ENCODE peak calls at places on chromosomes 16 and 17, in six cellular contexts. One of them, this sample, is unnamed.

GRCh38 chr17:61149862-61150362 is 249.7 kb upstream of the TBX2 start:
- DNase-seq in CD4-positive, alpha-beta T cell: no peak
- DNase-seq in right atrium auricular region: no peak
- DNase-seq in GM06990: no peak
- DNase-seq in epithelial cell of esophagus: no peak
- DNase-seq in Calu3: no peak
- DNase-seq in this sample: no peak

GRCh38 chr17:82709676-82710498 is 6.6 kb upstream of the FN3KRP start:
- DNase-seq in Calu3: no peak
- DNase-seq in CD4-positive, alpha-beta T cell: no peak
- DNase-seq in GM06990: no peak
- DNase-seq in right atrium auricular region: no peak
- DNase-seq in epithelial cell of esophagus: no peak
- DNase-seq in this sample: no peak

GRCh38 chr16:72241930-72242329 is 70.0 kb upstream of the PMFBP1 start:
- DNase-seq in epithelial cell of esophagus: peak; percentile 62
- DNase-seq in GM06990: no peak
- DNase-seq in CD4-positive, alpha-beta T cell: no peak
- DNase-seq in Calu3: peak; percentile 56
- DNase-seq in right atrium auricular region: no peak
- DNase-seq in this sample: no peak

GRCh38 chr17:39928868-39929651 is 1.5 kb downstream of the LRRC3C start:
- DNase-seq in right atrium auricular region: no peak
- DNase-seq in GM06990: peak; percentile 50
- DNase-seq in CD4-positive, alpha-beta T cell: no peak
- DNase-seq in epithelial cell of esophagus: peak; percentile 86
- DNase-seq in Calu3: no peak
- DNase-seq in this sample: no peak

GRCh38 chr16:30458561-30459394 is 13.1 kb upstream of the SEPHS2 start:
- DNase-seq in GM06990: peak; percentile 90
- DNase-seq in CD4-positive, alpha-beta T cell: peak; percentile 74
- DNase-seq in epithelial cell of esophagus: no peak
- DNase-seq in Calu3: no peak
- DNase-seq in right atrium auricular region: no peak
- DNase-seq in this sample: peak; percentile 71

GRCh38 chr17:3929764-3930163 is 13.5 kb upstream of the P2RX1 start:
- DNase-seq in epithelial cell of esophagus: no peak
- DNase-seq in Calu3: no peak
- DNase-seq in CD4-positive, alpha-beta T cell: no peak
- DNase-seq in right atrium auricular region: no peak
- DNase-seq in GM06990: no peak
- DNase-seq in this sample: no peak

GRCh38 chr17:62653831-62654829 is 26.7 kb downstream of the MRC2 start:
- DNase-seq in Calu3: no peak
- DNase-seq in CD4-positive, alpha-beta T cell: no peak
- DNase-seq in epithelial cell of esophagus: no peak
- DNase-seq in GM06990: no peak
- DNase-seq in right atrium auricular region: peak; percentile 77
- DNase-seq in this sample: no peak

GRCh38 chr16:4316103-4316731 is 350 bp downstream of the GLIS2 start:
- DNase-seq in Calu3: peak; percentile 48
- DNase-seq in epithelial cell of esophagus: no peak
- DNase-seq in CD4-positive, alpha-beta T cell: no peak
- DNase-seq in GM06990: no peak
- DNase-seq in right atrium auricular region: no peak
- DNase-seq in this sample: no peak

DNA sequence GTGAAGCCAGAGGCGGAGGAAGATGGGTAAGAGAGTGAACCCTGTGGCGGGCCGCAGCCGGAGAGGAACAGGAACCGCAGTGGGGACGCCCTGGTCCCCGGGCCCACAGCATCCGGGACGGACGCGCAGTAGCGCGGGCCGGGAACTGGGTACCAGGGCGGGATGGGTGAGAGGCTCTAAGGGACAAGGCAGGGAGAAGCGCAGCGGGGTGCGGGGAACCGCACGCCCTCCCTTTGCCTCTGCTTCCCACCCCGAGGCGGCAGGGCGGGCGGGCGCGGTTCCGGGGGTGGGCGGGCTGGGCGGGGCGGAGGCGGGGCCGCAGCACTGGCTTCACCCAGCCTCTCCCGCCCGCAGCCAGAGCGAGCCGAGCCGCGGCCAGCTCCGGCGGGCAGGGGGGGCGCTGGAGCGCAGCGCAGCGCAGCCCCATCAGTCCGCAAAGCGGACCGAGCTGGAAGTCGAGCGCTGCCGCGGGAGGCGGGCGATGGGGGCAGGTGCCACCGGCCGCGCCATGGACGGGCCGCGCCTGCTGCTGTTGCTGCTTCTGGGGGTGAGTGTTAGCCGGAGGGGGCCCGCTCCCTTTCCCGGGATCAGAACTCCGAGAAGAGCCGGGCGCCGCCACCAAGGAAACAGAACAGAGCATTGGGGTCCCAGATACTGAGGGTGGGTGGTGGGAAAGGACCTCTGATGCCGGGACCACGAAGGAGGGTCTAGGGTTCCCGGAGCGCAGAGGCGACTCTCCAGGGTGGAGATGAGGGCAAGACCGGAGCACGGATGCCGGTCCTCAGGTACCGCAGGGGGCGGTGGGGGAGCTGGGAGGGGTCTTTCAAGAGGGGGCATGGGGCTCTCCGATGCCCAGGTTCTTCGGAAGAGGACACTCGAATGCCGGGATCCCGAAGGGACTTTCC is at the start of gene NGFR:
- DNase-seq in right atrium auricular region: no peak
- DNase-seq in Calu3: peak; percentile 60
- DNase-seq in CD4-positive, alpha-beta T cell: peak; percentile 53
- DNase-seq in epithelial cell of esophagus: peak; percentile 34
- DNase-seq in GM06990: peak; percentile 63
- DNase-seq in this sample: peak; percentile 53
- TF ChIP-seq CTCF in right atrium auricular region: no peak
- TF ChIP-seq CTCF in Calu3: no peak
- TF ChIP-seq CTCF in CD4-positive, alpha-beta T cell: no peak
- TF ChIP-seq CTCF in epithelial cell of esophagus: no peak
- TF ChIP-seq CTCF in GM06990: no peak
- TF ChIP-seq CTCF in this sample: no peak

GRCh38 chr17:7841622-7842379 is 7.8 kb downstream of the KDM6B start:
- DNase-seq in CD4-positive, alpha-beta T cell: peak; percentile 92
- DNase-seq in right atrium auricular region: peak; percentile 97
- DNase-seq in Calu3: peak; percentile 89
- DNase-seq in epithelial cell of esophagus: peak; percentile 94
- DNase-seq in GM06990: peak; percentile 88
- DNase-seq in this sample: peak; percentile 90
- TF ChIP-seq CTCF in CD4-positive, alpha-beta T cell: peak; percentile 26
- TF ChIP-seq CTCF in right atrium auricular region: peak; percentile 70
- TF ChIP-seq CTCF in Calu3: no peak
- TF ChIP-seq CTCF in epithelial cell of esophagus: no peak
- TF ChIP-seq CTCF in GM06990: peak; percentile 9
- TF ChIP-seq CTCF in this sample: no peak

DNA sequence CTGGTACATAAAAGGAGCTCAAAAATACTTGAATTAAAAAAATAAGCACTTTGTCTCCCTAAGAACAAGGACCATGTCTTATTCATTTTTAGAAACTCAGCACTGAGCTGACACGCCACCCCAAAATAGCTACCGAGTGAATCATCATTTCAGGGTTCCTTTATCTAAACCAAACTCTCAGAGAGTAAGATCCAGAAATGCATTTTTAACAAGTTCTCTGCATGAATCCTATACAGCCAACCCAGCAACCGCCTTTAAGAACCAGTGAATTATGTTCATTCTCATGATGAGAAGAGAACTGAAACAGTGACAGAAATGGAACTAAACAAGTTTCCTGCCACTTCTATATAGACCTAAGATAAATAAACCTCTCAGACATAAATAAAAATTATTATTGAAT is 8.7 kb downstream of the C16orf87 start:
- DNase-seq in epithelial cell of esophagus: no peak
- DNase-seq in CD4-positive, alpha-beta T cell: no peak
- DNase-seq in Calu3: no peak
- DNase-seq in GM06990: peak; percentile 54
- DNase-seq in right atrium auricular region: no peak
- DNase-seq in this sample: no peak
- TF ChIP-seq CTCF in epithelial cell of esophagus: no peak
- TF ChIP-seq CTCF in CD4-positive, alpha-beta T cell: no peak
- TF ChIP-seq CTCF in Calu3: no peak
- TF ChIP-seq CTCF in GM06990: no peak
- TF ChIP-seq CTCF in right atrium auricular region: no peak
- TF ChIP-seq CTCF in this sample: no peak

DNA sequence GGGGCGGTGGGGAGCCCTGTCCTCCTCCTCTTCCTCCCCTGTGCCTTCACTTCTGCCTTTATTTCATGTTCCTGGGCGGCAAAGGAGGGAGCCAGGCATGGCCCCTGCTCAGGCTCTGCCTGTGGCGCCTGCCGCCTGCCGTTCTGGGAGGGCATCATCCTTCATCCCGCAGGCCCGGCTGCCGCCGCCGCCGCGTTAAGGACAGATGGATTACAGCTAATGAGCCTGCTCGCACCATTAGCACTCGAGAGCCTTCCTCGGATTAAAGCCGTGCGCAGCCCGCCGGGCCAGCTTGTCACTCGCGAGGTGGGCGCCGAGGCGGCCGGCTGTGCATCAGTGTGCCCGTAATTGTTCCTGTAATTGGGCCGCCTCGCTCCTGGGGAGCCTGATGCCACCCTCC is 127.7 kb upstream of the GSE1 start:
- DNase-seq in Calu3: no peak
- DNase-seq in right atrium auricular region: no peak
- DNase-seq in GM06990: no peak
- DNase-seq in epithelial cell of esophagus: no peak
- DNase-seq in CD4-positive, alpha-beta T cell: no peak
- DNase-seq in this sample: no peak
- TF ChIP-seq CTCF in Calu3: no peak
- TF ChIP-seq CTCF in right atrium auricular region: no peak
- TF ChIP-seq CTCF in GM06990: no peak
- TF ChIP-seq CTCF in epithelial cell of esophagus: no peak
- TF ChIP-seq CTCF in CD4-positive, alpha-beta T cell: no peak
- TF ChIP-seq CTCF in this sample: no peak

GRCh38 chr16:19113577-19114358 is at the start of gene ITPRIPL2:
- DNase-seq in epithelial cell of esophagus: peak; percentile 63
- DNase-seq in CD4-positive, alpha-beta T cell: no peak
- DNase-seq in GM06990: peak; percentile 71
- DNase-seq in Calu3: peak; percentile 86
- DNase-seq in right atrium auricular region: peak; percentile 90
- DNase-seq in this sample: no peak

GRCh38 chr16:19110537-19111391 is 3.0 kb upstream of the ITPRIPL2 start:
- DNase-seq in GM06990: no peak
- DNase-seq in right atrium auricular region: no peak
- DNase-seq in epithelial cell of esophagus: no peak
- DNase-seq in CD4-positive, alpha-beta T cell: no peak
- DNase-seq in Calu3: no peak
- DNase-seq in this sample: no peak

GRCh38 chr16:19116711-19117449 is 3.1 kb downstream of the ITPRIPL2 start:
- DNase-seq in Calu3: peak; percentile 20
- DNase-seq in right atrium auricular region: no peak
- DNase-seq in CD4-positive, alpha-beta T cell: no peak
- DNase-seq in epithelial cell of esophagus: peak; percentile 85
- DNase-seq in GM06990: no peak
- DNase-seq in this sample: no peak

GRCh38 chr16:19115148-19116021 is 1.6 kb downstream of the ITPRIPL2 start:
- DNase-seq in CD4-positive, alpha-beta T cell: no peak
- DNase-seq in right atrium auricular region: no peak
- DNase-seq in epithelial cell of esophagus: no peak
- DNase-seq in Calu3: no peak
- DNase-seq in GM06990: no peak
- DNase-seq in this sample: no peak

GRCh38 chr16:19114359-19115147 is 789 bp downstream of the ITPRIPL2 start:
- DNase-seq in CD4-positive, alpha-beta T cell: no peak
- DNase-seq in right atrium auricular region: peak; percentile 74
- DNase-seq in GM06990: peak; percentile 73
- DNase-seq in Calu3: peak; percentile 67
- DNase-seq in epithelial cell of esophagus: peak; percentile 44
- DNase-seq in this sample: no peak
- TF ChIP-seq CTCF in CD4-positive, alpha-beta T cell: no peak
- TF ChIP-seq CTCF in right atrium auricular region: no peak
- TF ChIP-seq CTCF in GM06990: no peak
- TF ChIP-seq CTCF in Calu3: no peak
- TF ChIP-seq CTCF in epithelial cell of esophagus: no peak
- TF ChIP-seq CTCF in this sample: no peak

GRCh38 chr17:17751996-17752821 is 71.0 kb downstream of the RAI1 start:
- DNase-seq in GM06990: peak; percentile 97
- DNase-seq in Calu3: peak; percentile 94
- DNase-seq in right atrium auricular region: peak; percentile 98
- DNase-seq in CD4-positive, alpha-beta T cell: peak; percentile 98
- DNase-seq in epithelial cell of esophagus: peak; percentile 96
- DNase-seq in this sample: peak; percentile 96
- TF ChIP-seq CTCF in GM06990: peak; percentile 39
- TF ChIP-seq CTCF in Calu3: no peak
- TF ChIP-seq CTCF in right atrium auricular region: peak; percentile 42
- TF ChIP-seq CTCF in CD4-positive, alpha-beta T cell: peak; percentile 58
- TF ChIP-seq CTCF in epithelial cell of esophagus: no peak
- TF ChIP-seq CTCF in this sample: peak; percentile 40

DNA sequence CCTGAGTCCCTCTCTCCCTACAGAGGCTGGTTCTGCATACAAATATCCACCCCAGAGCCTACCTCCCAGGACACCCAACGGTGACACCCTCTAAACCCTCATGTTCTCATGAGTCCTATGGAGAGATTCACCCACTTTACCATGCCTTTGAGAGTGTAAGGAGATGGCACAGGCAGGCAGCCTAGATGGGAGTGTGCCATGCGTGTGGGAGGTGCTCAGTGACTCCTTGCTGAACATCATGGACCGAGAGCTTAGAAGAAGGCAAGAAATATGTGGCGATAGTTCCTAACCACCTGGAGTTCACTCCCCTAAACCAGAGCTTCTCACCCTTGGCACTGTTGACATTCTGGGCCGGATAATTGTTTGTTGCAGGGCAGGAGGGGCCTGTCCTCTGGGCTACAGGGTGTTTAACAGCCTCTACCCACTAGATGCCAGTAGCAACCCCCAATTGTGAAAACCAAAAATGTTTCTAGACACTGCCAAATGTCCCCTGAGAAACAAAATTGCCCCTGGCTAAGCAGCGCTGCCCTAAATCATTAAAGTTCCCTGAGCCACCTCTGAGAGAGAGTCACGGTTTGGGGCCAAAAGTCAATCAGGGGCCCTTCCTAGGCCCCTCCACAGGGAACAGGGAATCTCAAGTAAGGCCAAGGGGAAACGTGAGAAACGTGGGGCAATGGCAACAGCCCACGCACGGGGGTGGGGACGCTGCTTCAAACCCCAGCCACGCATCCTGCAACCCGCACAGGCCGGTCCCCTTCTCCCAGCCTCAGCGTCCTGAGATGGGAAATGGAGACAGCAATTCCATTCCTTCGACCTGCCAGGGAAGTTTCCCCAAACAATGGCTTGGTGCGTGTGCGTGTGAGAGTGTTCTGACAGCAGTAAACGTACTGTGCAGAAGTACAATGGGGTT is 66.8 kb downstream of the C16orf78 start:
- DNase-seq in GM06990: no peak
- DNase-seq in CD4-positive, alpha-beta T cell: no peak
- DNase-seq in epithelial cell of esophagus: no peak
- DNase-seq in right atrium auricular region: no peak
- DNase-seq in Calu3: no peak
- DNase-seq in this sample: no peak
- TF ChIP-seq CTCF in GM06990: peak; percentile 37
- TF ChIP-seq CTCF in CD4-positive, alpha-beta T cell: no peak
- TF ChIP-seq CTCF in epithelial cell of esophagus: no peak
- TF ChIP-seq CTCF in right atrium auricular region: no peak
- TF ChIP-seq CTCF in Calu3: no peak
- TF ChIP-seq CTCF in this sample: no peak

GRCh38 chr17:46842835-46843234 is 8.5 kb upstream of the WNT9B start:
- DNase-seq in GM06990: no peak
- DNase-seq in Calu3: no peak
- DNase-seq in right atrium auricular region: no peak
- DNase-seq in epithelial cell of esophagus: no peak
- DNase-seq in CD4-positive, alpha-beta T cell: no peak
- DNase-seq in this sample: no peak
- TF ChIP-seq CTCF in GM06990: peak; percentile 57
- TF ChIP-seq CTCF in Calu3: peak; percentile 88
- TF ChIP-seq CTCF in right atrium auricular region: no peak
- TF ChIP-seq CTCF in epithelial cell of esophagus: peak; percentile 47
- TF ChIP-seq CTCF in CD4-positive, alpha-beta T cell: no peak
- TF ChIP-seq CTCF in this sample: no peak

GRCh38 chr17:73645050-73645871 is 1.0 kb upstream of the SDK2 start:
- DNase-seq in epithelial cell of esophagus: peak; percentile 74
- DNase-seq in Calu3: peak; percentile 18
- DNase-seq in right atrium auricular region: no peak
- DNase-seq in CD4-positive, alpha-beta T cell: peak; percentile 48
- DNase-seq in GM06990: no peak
- DNase-seq in this sample: no peak
- TF ChIP-seq CTCF in epithelial cell of esophagus: no peak
- TF ChIP-seq CTCF in Calu3: no peak
- TF ChIP-seq CTCF in right atrium auricular region: peak; percentile 17
- TF ChIP-seq CTCF in CD4-positive, alpha-beta T cell: peak; percentile 14
- TF ChIP-seq CTCF in GM06990: no peak
- TF ChIP-seq CTCF in this sample: no peak